ENCODE peak calls at places on chromosomes 12 and 14, in four cellular contexts. O is CD8-positive, alpha-beta T cell; X is PC-3; Q is mucosa of descending colon. S is an unnamed sample. For H3K4me1, the result is how much of the 10 kb centered on the place peaks cover.

GRCh38 chr14:75258079-75258802 is 20.4 kb upstream of the FOS start:
- DNase-seq in Q (no peak), X (no peak), O (no peak), S (peak)

GRCh38 chr14:81767266-81767987 is 233.8 kb upstream of the SEL1L start:
- DNase-seq in Q (no peak), O (no peak), X (no peak), S (no peak)

GRCh38 chr12:32274665-32275064 is 124.7 kb upstream of the FGD4 start:
- DNase-seq in Q (no peak), O (no peak), X (no peak), S (no peak)

GRCh38 chr14:60094306-60094897 is 2.7 kb downstream of the PCNX4 start:
- DNase-seq in O (no peak), Q (no peak), X (peak), S (no peak)

GRCh38 chr14:67571275-67571990 is 28.6 kb downstream of the PIGH start:
- DNase-seq in Q (no peak), X (peak), O (peak), S (peak)

GRCh38 chr12:46473634-46474201 is 101.1 kb upstream of the SLC38A2 start:
- DNase-seq in O (no peak), X (peak), Q (peak), S (peak)

GRCh38 chr12:84661732-84662326 is 250.8 kb downstream of the SLC6A15 start:
- DNase-seq in Q (no peak), O (no peak), X (peak), S (no peak)

GRCh38 chr12:49296836-49297694 is 2.1 kb downstream of the PRPH start:
- DNase-seq in X (peak), O (no peak), Q (peak), S (peak)

GRCh38 chr12:6700646-6701051 is at the start of gene PIANP:
- DNase-seq in O (peak), Q (no peak), X (no peak), S (peak)

GRCh38 chr12:111067498-111067897 is 147.1 kb upstream of the MYL2 start:
- DNase-seq in Q (no peak), O (no peak), X (peak), S (no peak)

DNA sequence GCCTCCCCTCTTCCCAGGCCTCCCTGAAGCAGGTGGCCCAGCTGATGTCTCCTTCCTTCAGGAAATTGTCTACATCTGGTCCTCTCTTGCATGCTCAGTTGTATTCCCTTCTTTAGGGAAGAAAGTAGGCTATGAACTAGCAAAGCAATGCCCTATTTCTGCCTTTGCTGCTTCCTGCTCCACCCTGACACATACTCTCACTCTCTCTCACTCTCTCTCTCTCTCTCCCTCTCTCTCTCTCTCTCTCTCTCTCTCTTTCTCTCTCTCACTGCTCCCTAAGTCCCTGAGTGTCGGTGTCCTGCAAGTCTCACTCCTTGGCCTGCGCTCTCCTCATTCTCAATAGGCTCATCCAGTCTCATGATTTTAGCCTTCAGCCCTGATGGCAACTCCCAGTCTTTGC is 19.4 kb upstream of the PARP11 start:
- DNase-seq in O (no peak), Q (no peak), X (no peak), S (no peak)
- H3K4me1 ChIP-seq in O (under half), Q (under half), X (under half), S (under half)

DNA sequence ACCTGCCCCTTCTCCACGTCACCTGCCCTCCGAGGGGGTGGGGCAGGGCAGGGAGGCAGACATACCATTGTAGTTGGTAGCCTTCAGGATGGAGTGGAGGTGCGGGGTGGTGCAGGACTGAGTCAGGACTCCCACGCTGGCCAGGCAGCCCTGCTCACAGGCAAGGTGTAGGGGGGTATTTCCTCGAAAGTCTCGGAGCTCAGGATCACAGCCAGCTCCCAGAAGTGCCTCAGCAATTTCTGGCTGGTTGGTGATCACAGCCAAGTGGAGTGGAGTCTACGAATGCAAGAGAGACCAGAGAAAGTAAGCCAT is 1.5 kb downstream of the NFKBIA start:
- DNase-seq in Q (no peak), O (no peak), X (peak), S (peak)
- H3K4me1 ChIP-seq in Q (under half), O (half or more), X (under half), S (half or more)

DNA sequence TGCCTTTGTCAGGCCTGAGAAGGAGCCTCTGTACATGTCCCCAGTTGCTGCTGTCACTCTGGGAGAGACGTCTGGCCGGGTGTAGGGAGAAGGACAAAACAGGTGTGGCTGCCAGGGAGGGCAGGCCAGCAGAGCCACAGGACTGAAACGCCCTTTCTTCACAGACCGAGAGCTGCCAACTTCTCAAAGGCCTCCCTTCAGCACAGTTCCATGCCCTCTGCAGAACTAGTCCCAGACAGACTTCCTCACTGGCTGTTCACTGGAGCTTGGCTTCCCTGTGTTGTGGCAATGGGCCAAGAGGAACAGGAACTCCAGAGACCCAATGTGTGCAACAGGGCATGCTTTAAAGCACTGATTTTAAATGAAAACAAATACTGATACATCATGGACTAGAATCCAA is 50.7 kb upstream of the PNMA1 start:
- DNase-seq in Q (peak), O (no peak), X (no peak), S (peak)
- H3K4me1 ChIP-seq in Q (half or more), O (half or more), X (under half), S (half or more)

DNA sequence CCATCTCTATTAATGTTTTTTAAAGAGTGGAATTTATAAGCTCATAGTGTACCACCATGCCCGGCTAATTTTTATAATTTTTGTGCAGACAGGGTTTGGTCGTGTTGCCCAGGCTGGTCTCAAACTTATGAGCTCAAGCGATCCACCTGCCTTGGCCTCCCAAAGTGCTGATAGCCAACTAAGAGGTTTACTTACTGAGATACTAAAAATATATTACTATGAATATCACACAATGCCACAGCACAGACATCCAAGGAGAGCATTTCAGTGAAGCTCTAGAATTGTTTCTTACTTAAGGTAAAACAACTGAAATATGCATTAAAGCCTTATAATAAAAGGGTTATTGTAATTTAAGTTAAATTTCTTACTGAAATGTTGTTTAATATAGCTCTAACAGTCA is 99.5 kb downstream of the SLC41A2 start:
- DNase-seq in X (no peak), O (no peak), Q (no peak), S (no peak)
- H3K4me1 ChIP-seq in X (under half), O (under half), Q (under half), S (under half)